ENCODE peak calls at places on chromosomes 5 and 9, in six cellular contexts. One of them, this sample, is unnamed.

GRCh38 chr5:96788112-96788749 is 19.5 kb downstream of the ERAP1 start:
- DNase-seq in spleen: no peak
- DNase-seq in lower lobe of right lung: no peak
- DNase-seq in right atrium auricular region: no peak
- DNase-seq in BJ: no peak
- DNase-seq in sigmoid colon: no peak
- DNase-seq in this sample: no peak

GRCh38 chr5:41539454-41539853 is 29.1 kb upstream of the PLCXD3 start:
- DNase-seq in spleen: no peak
- DNase-seq in lower lobe of right lung: no peak
- DNase-seq in right atrium auricular region: no peak
- DNase-seq in BJ: no peak
- DNase-seq in sigmoid colon: no peak
- DNase-seq in this sample: no peak

GRCh38 chr5:141150993-141151325 is 1.1 kb downstream of the PCDHB6 start:
- DNase-seq in spleen: no peak
- DNase-seq in lower lobe of right lung: no peak
- DNase-seq in right atrium auricular region: no peak
- DNase-seq in BJ: no peak
- DNase-seq in sigmoid colon: no peak
- DNase-seq in this sample: no peak

GRCh38 chr9:34139477-34140146 is 13.1 kb upstream of the DCAF12 start:
- DNase-seq in spleen: no peak
- DNase-seq in lower lobe of right lung: no peak
- DNase-seq in right atrium auricular region: peak; percentile 85
- DNase-seq in BJ: peak; percentile 55
- DNase-seq in sigmoid colon: no peak
- DNase-seq in this sample: no peak

GRCh38 chr5:108379722-108380530 is 2.0 kb downstream of the FBXL17 start:
- DNase-seq in spleen: no peak
- DNase-seq in lower lobe of right lung: no peak
- DNase-seq in right atrium auricular region: no peak
- DNase-seq in BJ: no peak
- DNase-seq in sigmoid colon: no peak
- DNase-seq in this sample: no peak

GRCh38 chr5:82147860-82148573 is 130.1 kb downstream of the RPS23 start:
- DNase-seq in spleen: no peak
- DNase-seq in lower lobe of right lung: no peak
- DNase-seq in right atrium auricular region: no peak
- DNase-seq in BJ: peak; percentile 22
- DNase-seq in sigmoid colon: no peak
- DNase-seq in this sample: no peak

GRCh38 chr5:80964919-80965318 is 4.8 kb downstream of the RASGRF2 start:
- DNase-seq in spleen: no peak
- DNase-seq in lower lobe of right lung: no peak
- DNase-seq in right atrium auricular region: no peak
- DNase-seq in BJ: no peak
- DNase-seq in sigmoid colon: no peak
- DNase-seq in this sample: no peak

GRCh38 chr9:14715102-14715501 is 7.4 kb downstream of the CER1 start:
- DNase-seq in spleen: no peak
- DNase-seq in lower lobe of right lung: no peak
- DNase-seq in right atrium auricular region: no peak
- DNase-seq in BJ: no peak
- DNase-seq in sigmoid colon: no peak
- DNase-seq in this sample: no peak

GRCh38 chr9:120857481-120857880 is 14.8 kb upstream of the PSMD5 start:
- DNase-seq in spleen: peak; percentile 82
- DNase-seq in lower lobe of right lung: no peak
- DNase-seq in right atrium auricular region: no peak
- DNase-seq in BJ: no peak
- DNase-seq in sigmoid colon: no peak
- DNase-seq in this sample: no peak

GRCh38 chr9:110655723-110656641 is 12.6 kb upstream of the MUSK start:
- DNase-seq in spleen: no peak
- DNase-seq in lower lobe of right lung: no peak
- DNase-seq in right atrium auricular region: peak; percentile 75
- DNase-seq in BJ: peak; percentile 67
- DNase-seq in sigmoid colon: peak; percentile 84
- DNase-seq in this sample: no peak

GRCh38 chr9:37342493-37342892 is 80.0 kb upstream of the GRHPR start:
- DNase-seq in spleen: no peak
- DNase-seq in lower lobe of right lung: no peak
- DNase-seq in right atrium auricular region: no peak
- DNase-seq in BJ: no peak
- DNase-seq in sigmoid colon: no peak
- DNase-seq in this sample: no peak

GRCh38 chr9:116461632-116462031 is 225.5 kb upstream of the TRIM32 start:
- DNase-seq in spleen: no peak
- DNase-seq in lower lobe of right lung: no peak
- DNase-seq in right atrium auricular region: no peak
- DNase-seq in BJ: no peak
- DNase-seq in sigmoid colon: no peak
- DNase-seq in this sample: no peak

GRCh38 chr5:109485030-109485429 is 75.3 kb upstream of the PJA2 start:
- DNase-seq in spleen: no peak
- DNase-seq in lower lobe of right lung: peak; percentile 71
- DNase-seq in right atrium auricular region: peak; percentile 67
- DNase-seq in BJ: no peak
- DNase-seq in sigmoid colon: peak; percentile 75
- DNase-seq in this sample: no peak

GRCh38 chr5:96875805-96876291 is 452 bp upstream of the ERAP2 start:
- DNase-seq in spleen: no peak
- DNase-seq in lower lobe of right lung: no peak
- DNase-seq in right atrium auricular region: no peak
- DNase-seq in BJ: no peak
- DNase-seq in sigmoid colon: no peak
- DNase-seq in this sample: no peak

GRCh38 chr5:154878642-154879335 is 20.4 kb downstream of the CNOT8 start:
- DNase-seq in spleen: no peak
- DNase-seq in lower lobe of right lung: no peak
- DNase-seq in right atrium auricular region: no peak
- DNase-seq in BJ: no peak
- DNase-seq in sigmoid colon: no peak
- DNase-seq in this sample: no peak

GRCh38 chr9:37217141-37217540 is 96.8 kb downstream of the ZCCHC7 start:
- DNase-seq in spleen: no peak
- DNase-seq in lower lobe of right lung: no peak
- DNase-seq in right atrium auricular region: no peak
- DNase-seq in BJ: no peak
- DNase-seq in sigmoid colon: no peak
- DNase-seq in this sample: no peak

GRCh38 chr5:14109041-14109747 is 33.9 kb upstream of the TRIO start:
- DNase-seq in spleen: no peak
- DNase-seq in lower lobe of right lung: no peak
- DNase-seq in right atrium auricular region: no peak
- DNase-seq in BJ: no peak
- DNase-seq in sigmoid colon: no peak
- DNase-seq in this sample: no peak

GRCh38 chr5:146390469-146390868 is 51.8 kb downstream of the POU4F3 start:
- DNase-seq in spleen: no peak
- DNase-seq in lower lobe of right lung: no peak
- DNase-seq in right atrium auricular region: no peak
- DNase-seq in BJ: no peak
- DNase-seq in sigmoid colon: no peak
- DNase-seq in this sample: no peak
- TF ChIP-seq CTCF in spleen: no peak
- TF ChIP-seq CTCF in lower lobe of right lung: no peak
- TF ChIP-seq CTCF in right atrium auricular region: no peak
- TF ChIP-seq CTCF in BJ: no peak
- TF ChIP-seq CTCF in sigmoid colon: no peak
- TF ChIP-seq CTCF in this sample: peak; percentile 45

GRCh38 chr9:122444366-122444765 is 33.4 kb downstream of the OR1J1 start:
- DNase-seq in spleen: no peak
- DNase-seq in lower lobe of right lung: no peak
- DNase-seq in right atrium auricular region: peak; percentile 66
- DNase-seq in BJ: peak; percentile 81
- DNase-seq in sigmoid colon: peak; percentile 67
- DNase-seq in this sample: no peak

GRCh38 chr9:122442568-122442967 is 35.2 kb downstream of the OR1J1 start:
- DNase-seq in spleen: no peak
- DNase-seq in lower lobe of right lung: no peak
- DNase-seq in right atrium auricular region: no peak
- DNase-seq in BJ: no peak
- DNase-seq in sigmoid colon: no peak
- DNase-seq in this sample: no peak

GRCh38 chr9:122446819-122447484 is 30.8 kb downstream of the OR1J1 start:
- DNase-seq in spleen: no peak
- DNase-seq in lower lobe of right lung: no peak
- DNase-seq in right atrium auricular region: no peak
- DNase-seq in BJ: no peak
- DNase-seq in sigmoid colon: no peak
- DNase-seq in this sample: no peak

GRCh38 chr9:122445155-122445749 is 32.5 kb downstream of the OR1J1 start:
- DNase-seq in spleen: no peak
- DNase-seq in lower lobe of right lung: no peak
- DNase-seq in right atrium auricular region: no peak
- DNase-seq in BJ: peak; percentile 90
- DNase-seq in sigmoid colon: no peak
- DNase-seq in this sample: no peak
- H3K4me3 ChIP-seq in spleen: no peak overlapping the region
- H3K4me3 ChIP-seq in lower lobe of right lung: no peak overlapping the region
- H3K4me3 ChIP-seq in right atrium auricular region: no peak overlapping the region
- H3K4me3 ChIP-seq in BJ: no peak overlapping the region
- H3K4me3 ChIP-seq in sigmoid colon: no peak overlapping the region
- H3K4me3 ChIP-seq in this sample: no peak overlapping the region

GRCh38 chr5:180332051-180332517 is 21.1 kb downstream of the GFPT2 start:
- DNase-seq in spleen: peak; percentile 39
- DNase-seq in lower lobe of right lung: peak; percentile 21
- DNase-seq in right atrium auricular region: no peak
- DNase-seq in BJ: no peak
- DNase-seq in sigmoid colon: peak; percentile 66
- DNase-seq in this sample: no peak
- TF ChIP-seq CTCF in spleen: no peak
- TF ChIP-seq CTCF in lower lobe of right lung: no peak
- TF ChIP-seq CTCF in right atrium auricular region: no peak
- TF ChIP-seq CTCF in BJ: peak; percentile 28
- TF ChIP-seq CTCF in sigmoid colon: no peak
- TF ChIP-seq CTCF in this sample: peak; percentile 27

GRCh38 chr9:5511935-5512580 is 1.7 kb downstream of the PDCD1LG2 start:
- DNase-seq in spleen: no peak
- DNase-seq in lower lobe of right lung: no peak
- DNase-seq in right atrium auricular region: no peak
- DNase-seq in BJ: no peak
- DNase-seq in sigmoid colon: no peak
- DNase-seq in this sample: no peak
- H3K4me3 ChIP-seq in spleen: peak overlapping the region; percentile 19
- H3K4me3 ChIP-seq in lower lobe of right lung: peak overlapping the region; percentile 47
- H3K4me3 ChIP-seq in right atrium auricular region: no peak overlapping the region
- H3K4me3 ChIP-seq in BJ: peak overlapping the region; percentile 48
- H3K4me3 ChIP-seq in sigmoid colon: no peak overlapping the region
- H3K4me3 ChIP-seq in this sample: no peak overlapping the region

GRCh38 chr9:95907794-95908193 is 32.3 kb downstream of the ERCC6L2 start:
- DNase-seq in spleen: no peak
- DNase-seq in lower lobe of right lung: no peak
- DNase-seq in right atrium auricular region: no peak
- DNase-seq in BJ: no peak
- DNase-seq in sigmoid colon: no peak
- DNase-seq in this sample: no peak
- TF ChIP-seq CTCF in spleen: no peak
- TF ChIP-seq CTCF in lower lobe of right lung: no peak
- TF ChIP-seq CTCF in right atrium auricular region: no peak
- TF ChIP-seq CTCF in BJ: no peak
- TF ChIP-seq CTCF in sigmoid colon: no peak
- TF ChIP-seq CTCF in this sample: peak; percentile 53

GRCh38 chr9:93204470-93205043 is 20.6 kb downstream of the WNK2 start:
- DNase-seq in spleen: peak; percentile 67
- DNase-seq in lower lobe of right lung: peak; percentile 10
- DNase-seq in right atrium auricular region: no peak
- DNase-seq in BJ: no peak
- DNase-seq in sigmoid colon: no peak
- DNase-seq in this sample: no peak

GRCh38 chr9:93205896-93206575 is 22.1 kb downstream of the WNK2 start:
- DNase-seq in spleen: peak; percentile 72
- DNase-seq in lower lobe of right lung: peak; percentile 21
- DNase-seq in right atrium auricular region: no peak
- DNase-seq in BJ: no peak
- DNase-seq in sigmoid colon: no peak
- DNase-seq in this sample: no peak

GRCh38 chr9:93205045-93205768 is 21.3 kb downstream of the WNK2 start:
- DNase-seq in spleen: peak; percentile 76
- DNase-seq in lower lobe of right lung: peak; percentile 23
- DNase-seq in right atrium auricular region: peak; percentile 72
- DNase-seq in BJ: no peak
- DNase-seq in sigmoid colon: peak; percentile 89
- DNase-seq in this sample: no peak

GRCh38 chr9:93202919-93203712 is 19.2 kb downstream of the WNK2 start:
- DNase-seq in spleen: peak; percentile 47
- DNase-seq in lower lobe of right lung: peak; percentile 18
- DNase-seq in right atrium auricular region: no peak
- DNase-seq in BJ: no peak
- DNase-seq in sigmoid colon: no peak
- DNase-seq in this sample: no peak

DNA sequence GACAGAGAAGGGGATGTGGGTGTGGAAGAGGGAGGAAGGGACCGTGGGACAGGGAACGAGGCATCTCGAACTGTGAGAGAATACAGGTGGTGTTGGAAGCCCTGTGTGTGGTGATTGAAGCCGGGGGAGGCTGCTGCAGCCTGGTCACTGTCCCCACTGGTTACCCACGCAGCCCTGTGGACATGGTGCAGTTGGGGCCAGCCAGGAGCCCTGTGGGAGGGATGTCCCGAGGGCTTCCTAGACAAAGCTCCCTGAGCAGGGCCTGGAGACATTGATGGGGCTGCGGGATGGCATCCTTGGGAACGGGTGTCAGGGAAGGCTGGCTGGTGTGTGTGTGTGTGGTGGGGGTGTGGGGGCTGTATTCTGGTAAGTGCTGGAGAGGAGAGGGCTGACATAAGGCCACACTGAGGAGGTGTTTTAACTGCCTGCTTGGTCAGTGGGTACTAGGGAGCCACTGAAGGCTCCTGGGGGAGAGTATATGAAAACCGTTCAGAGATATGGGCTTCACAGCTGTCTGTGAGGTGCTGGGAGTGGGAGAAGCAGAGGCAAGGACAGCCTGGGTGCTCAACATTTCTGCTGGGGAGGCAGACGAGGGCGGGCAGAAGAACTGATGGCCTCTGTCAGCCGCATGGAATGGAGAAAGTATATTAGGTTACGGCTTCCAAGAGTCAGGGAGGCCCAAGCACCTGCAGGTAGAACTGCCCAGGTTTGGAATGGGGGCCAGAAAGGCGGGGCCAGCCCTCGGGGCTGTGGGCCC is 20.0 kb downstream of the WNK2 start:
- DNase-seq in spleen: peak; percentile 66
- DNase-seq in lower lobe of right lung: peak; percentile 35
- DNase-seq in right atrium auricular region: no peak
- DNase-seq in BJ: no peak
- DNase-seq in sigmoid colon: no peak
- DNase-seq in this sample: no peak
- H3K4me3 ChIP-seq in spleen: no peak overlapping the region
- H3K4me3 ChIP-seq in lower lobe of right lung: no peak overlapping the region
- H3K4me3 ChIP-seq in right atrium auricular region: no peak overlapping the region
- H3K4me3 ChIP-seq in BJ: no peak overlapping the region
- H3K4me3 ChIP-seq in sigmoid colon: no peak overlapping the region
- H3K4me3 ChIP-seq in this sample: no peak overlapping the region

GRCh38 chr5:159442210-159442850 is 112.0 kb upstream of the IL12B start:
- DNase-seq in spleen: no peak
- DNase-seq in lower lobe of right lung: peak; percentile 41
- DNase-seq in right atrium auricular region: no peak
- DNase-seq in BJ: no peak
- DNase-seq in sigmoid colon: peak; percentile 72
- DNase-seq in this sample: no peak
- TF ChIP-seq CTCF in spleen: no peak
- TF ChIP-seq CTCF in lower lobe of right lung: no peak
- TF ChIP-seq CTCF in right atrium auricular region: no peak
- TF ChIP-seq CTCF in BJ: no peak
- TF ChIP-seq CTCF in sigmoid colon: no peak
- TF ChIP-seq CTCF in this sample: no peak

GRCh38 chr9:108639736-108640135 is 216.1 kb downstream of the ACTL7B start:
- DNase-seq in spleen: no peak
- DNase-seq in lower lobe of right lung: no peak
- DNase-seq in right atrium auricular region: no peak
- DNase-seq in BJ: no peak
- DNase-seq in sigmoid colon: no peak
- DNase-seq in this sample: no peak
- H3K4me3 ChIP-seq in spleen: no peak overlapping the region
- H3K4me3 ChIP-seq in lower lobe of right lung: no peak overlapping the region
- H3K4me3 ChIP-seq in right atrium auricular region: no peak overlapping the region
- H3K4me3 ChIP-seq in BJ: no peak overlapping the region
- H3K4me3 ChIP-seq in sigmoid colon: no peak overlapping the region
- H3K4me3 ChIP-seq in this sample: no peak overlapping the region

This sample was measured in epithelial cell of proximal tubule.